ENCODE peak calls at places on chromosome 22, in eight cellular contexts. X, H, Z, I, B, G, V and L are unnamed samples.

GRCh38 chr22:37985050-37985585 is 763 bp upstream of the SOX10 start:
- DNase-seq in Z (no peak), B (no peak), H (no peak), G (no peak), X (no peak), I (no peak), V (no peak), L (no peak)

GRCh38 chr22:35761037-35761436 is 43.4 kb downstream of the APOL5 start:
- DNase-seq in I (no peak), Z (no peak), X (peak), B (no peak), V (no peak), H (no peak), G (no peak), L (no peak)

GRCh38 chr22:29030618-29031235 is 30.9 kb downstream of the C22orf31 start:
- DNase-seq in I (peak), B (peak), G (peak), X (peak), H (peak), V (peak), Z (peak), L (no peak)

GRCh38 chr22:19224557-19224956 is 46.0 kb upstream of the SLC25A1 start:
- DNase-seq in I (no peak), B (no peak), G (no peak), Z (no peak), H (no peak), X (no peak), V (no peak), L (no peak)

GRCh38 chr22:19942886-19943664 is 1.5 kb upstream of the TXNRD2 start:
- DNase-seq in I (peak), Z (peak), X (peak), V (peak), H (no peak), B (peak), G (no peak), L (no peak)

GRCh38 chr22:36760716-36761115 is 15.2 kb downstream of the IFT27 start:
- DNase-seq in B (no peak), V (no peak), X (no peak), G (no peak), H (no peak), I (no peak), Z (no peak), L (no peak)

GRCh38 chr22:19527321-19527721 is 3.1 kb upstream of the CLDN5 start:
- DNase-seq in I (no peak), V (no peak), G (no peak), H (no peak), Z (no peak), X (no peak), B (no peak), L (no peak)

GRCh38 chr22:23903328-23903971 is 9.3 kb downstream of the MIF start:
- DNase-seq in X (no peak), B (no peak), G (no peak), H (no peak), I (no peak), Z (no peak), V (no peak), L (no peak)

GRCh38 chr22:37752189-37753061 is 55.3 kb upstream of the GCAT start:
- DNase-seq in G (peak), I (peak), H (no peak), X (peak), V (peak), Z (peak), B (peak), L (no peak)

GRCh38 chr22:39364646-39365405 is 15.0 kb downstream of the SYNGR1 start:
- DNase-seq in B (no peak), H (no peak), X (no peak), Z (no peak), I (no peak), G (no peak), V (no peak), L (no peak)

GRCh38 chr22:38212442-38212841 is 10.6 kb downstream of the MAFF start:
- DNase-seq in I (no peak), B (no peak), Z (no peak), V (no peak), X (no peak), G (no peak), H (no peak), L (no peak)

GRCh38 chr22:35330258-35330861 is 30.7 kb downstream of the TOM1 start:
- DNase-seq in V (peak), B (peak), Z (peak), G (no peak), I (peak), H (no peak), X (no peak), L (no peak)

GRCh38 chr22:44109417-44109816 is 71.3 kb upstream of the PARVG start:
- DNase-seq in B (peak), X (no peak), Z (no peak), V (no peak), I (no peak), H (no peak), G (no peak), L (no peak)

GRCh38 chr22:32799516-32799915 is 2.0 kb upstream of the TIMP3 start:
- DNase-seq in G (no peak), X (no peak), B (no peak), I (no peak), H (no peak), V (no peak), Z (no peak), L (no peak)

GRCh38 chr22:41521166-41521565 is 23.1 kb downstream of the POLR3H start:
- DNase-seq in B (no peak), G (no peak), X (no peak), V (no peak), H (no peak), I (no peak), Z (no peak), L (no peak)

GRCh38 chr22:41862530-41863266 is 29.8 kb downstream of the SREBF2 start:
- DNase-seq in Z (no peak), G (no peak), B (no peak), V (no peak), X (no peak), H (no peak), I (no peak), L (no peak)

GRCh38 chr22:50528682-50529415 is 963 bp downstream of the TYMP start:
- DNase-seq in B (peak), Z (no peak), H (peak), V (no peak), G (no peak), I (no peak), X (no peak), L (no peak)

GRCh38 chr22:22032099-22032905 is 49.7 kb upstream of the TOP3B start:
- DNase-seq in X (no peak), G (no peak), B (no peak), V (no peak), Z (no peak), I (no peak), H (no peak), L (no peak)

GRCh38 chr22:30869996-30870395 is 98.6 kb downstream of the MORC2 start:
- DNase-seq in H (no peak), I (no peak), Z (no peak), X (no peak), V (no peak), B (no peak), G (no peak), L (no peak)

GRCh38 chr22:26651840-26652239 is 5.5 kb upstream of the MIAT start:
- DNase-seq in V (no peak), I (no peak), G (no peak), X (no peak), H (no peak), Z (no peak), B (no peak), L (no peak)
- TF ChIP-seq CTCF in V (no peak), I (no peak), G (no peak), X (no peak), H (no peak), Z (no peak), B (no peak), L (no peak)

DNA sequence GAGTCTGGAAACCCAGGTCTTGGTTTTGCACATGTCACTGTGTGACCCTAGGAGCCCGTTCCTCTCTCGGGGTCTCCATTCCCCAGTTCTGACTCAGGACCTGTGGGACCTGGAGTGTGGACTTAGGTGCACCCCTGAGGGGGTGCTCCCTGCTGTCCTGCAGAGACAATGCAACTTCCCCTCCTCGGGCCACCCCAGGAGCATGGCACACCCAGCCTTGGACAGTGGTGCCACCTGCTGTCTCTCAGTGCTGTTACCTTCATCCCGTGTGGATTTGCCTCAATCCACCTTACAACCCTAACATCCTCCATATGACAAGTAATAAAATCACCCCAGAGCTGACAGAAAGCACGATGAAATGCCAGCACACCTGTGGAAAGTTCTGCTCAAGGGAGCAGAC is 27.5 kb upstream of the CRYBB3 start:
- DNase-seq in Z (no peak), G (no peak), X (peak), I (no peak), H (no peak), B (peak), V (no peak), L (no peak)
- TF ChIP-seq CTCF in Z (peak), G (peak), X (peak), I (peak), H (peak), B (peak), V (peak), L (no peak)

DNA sequence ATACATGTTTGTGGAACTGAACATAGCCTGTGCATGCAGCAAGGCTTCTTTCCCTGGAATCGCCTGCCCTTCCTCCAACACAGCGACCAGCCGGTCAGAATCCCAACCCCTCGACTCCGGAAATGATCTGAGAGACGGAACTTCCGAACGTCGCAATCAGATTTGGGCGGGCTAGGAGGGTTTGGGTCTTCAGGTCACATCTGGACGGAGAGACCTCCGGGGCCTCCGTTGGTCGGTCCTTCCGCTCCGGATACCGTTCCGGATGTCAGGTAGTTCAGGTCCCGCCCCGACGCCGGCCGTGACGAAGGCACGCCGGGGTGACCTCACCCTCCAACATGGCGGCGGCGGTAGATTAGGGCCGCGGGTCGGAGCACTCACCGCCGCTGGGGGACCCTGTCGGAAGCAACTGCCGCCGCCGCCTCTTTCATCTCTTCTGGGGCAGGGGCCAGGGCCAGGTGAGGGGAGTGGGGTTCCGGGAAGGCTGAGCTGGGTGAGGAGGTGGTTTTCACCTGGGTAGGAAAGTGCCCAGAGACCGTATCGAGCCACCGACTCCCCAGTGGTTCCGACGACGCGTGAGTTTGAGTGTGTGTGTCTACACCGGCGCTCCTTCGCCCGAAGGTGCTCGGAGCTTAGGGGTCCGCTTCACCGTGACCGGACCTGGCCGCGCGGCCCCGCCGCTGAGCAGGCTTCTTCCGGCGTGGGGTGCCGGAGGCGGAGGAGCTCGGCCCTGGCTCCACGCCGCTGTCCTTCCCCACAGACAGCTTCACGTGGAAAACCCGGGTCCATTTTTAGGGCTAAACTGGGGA is at the start of gene BCL2L13:
- DNase-seq in B (peak), X (peak), I (peak), G (peak), H (peak), V (peak), Z (peak), L (peak)
- TF ChIP-seq CTCF in B (no peak), X (no peak), I (no peak), G (no peak), H (no peak), V (peak), Z (peak), L (no peak)

GRCh38 chr22:45531944-45532631 is 29.4 kb downstream of the FBLN1 start:
- DNase-seq in B (no peak), H (no peak), G (no peak), I (no peak), V (no peak), X (no peak), Z (no peak), L (no peak)
- TF ChIP-seq CTCF in B (no peak), H (no peak), G (no peak), I (no peak), V (no peak), X (no peak), Z (no peak), L (no peak)

DNA sequence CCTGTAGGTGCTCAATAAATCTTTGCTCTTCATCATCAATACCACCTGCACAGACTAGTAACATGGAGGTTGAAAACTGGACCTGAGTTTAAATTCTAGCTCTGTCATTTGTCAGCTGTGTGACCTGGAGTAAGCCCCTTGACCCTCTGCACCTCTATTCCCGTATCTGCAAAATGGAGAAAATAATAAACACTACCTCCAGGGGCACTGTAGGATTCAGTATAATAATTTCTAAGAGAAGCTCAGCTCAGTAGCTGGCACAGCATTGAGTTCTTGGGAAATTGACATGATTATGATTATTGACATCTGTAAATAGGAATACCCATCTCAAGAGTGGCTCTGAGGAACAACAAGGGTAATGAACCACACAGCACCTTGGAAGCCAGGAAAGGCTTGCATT is 78.4 kb downstream of the MN1 start:
- DNase-seq in X (no peak), B (no peak), V (no peak), H (no peak), I (no peak), Z (no peak), G (no peak), L (no peak)
- TF ChIP-seq CTCF in X (peak), B (no peak), V (no peak), H (no peak), I (no peak), Z (no peak), G (no peak), L (peak)